ENCODE peak calls at places on chromosomes 12 and 14, in five cellular contexts. One of them, this sample, is unnamed.

GRCh38 chr12:123055281-123055766 is 74.8 kb downstream of the ARL6IP4 start:
- DNase-seq in uterus: no peak
- DNase-seq in OCI-LY7: no peak
- DNase-seq in GM23338: no peak
- DNase-seq in cardiac muscle cell: no peak
- DNase-seq in this sample: no peak

GRCh38 chr12:3732901-3733300 is 20.0 kb downstream of the CRACR2A start:
- DNase-seq in uterus: no peak
- DNase-seq in OCI-LY7: no peak
- DNase-seq in GM23338: peak; percentile 33
- DNase-seq in cardiac muscle cell: no peak
- DNase-seq in this sample: no peak

GRCh38 chr14:64542839-64543207 is 2.3 kb downstream of the HSPA2 start:
- DNase-seq in uterus: no peak
- DNase-seq in OCI-LY7: no peak
- DNase-seq in GM23338: no peak
- DNase-seq in cardiac muscle cell: no peak
- DNase-seq in this sample: no peak

GRCh38 chr14:93132472-93133065 is 16.8 kb upstream of the ITPK1 start:
- DNase-seq in uterus: no peak
- DNase-seq in OCI-LY7: peak; percentile 53
- DNase-seq in GM23338: peak; percentile 62
- DNase-seq in cardiac muscle cell: peak; percentile 53
- DNase-seq in this sample: no peak

GRCh38 chr12:52189376-52190174 is 2.2 kb downstream of the KRT80 start:
- DNase-seq in uterus: no peak
- DNase-seq in OCI-LY7: no peak
- DNase-seq in GM23338: no peak
- DNase-seq in cardiac muscle cell: peak; percentile 73
- DNase-seq in this sample: no peak

GRCh38 chr12:43841253-43841652 is 5.4 kb downstream of the TMEM117 start:
- DNase-seq in uterus: no peak
- DNase-seq in OCI-LY7: no peak
- DNase-seq in GM23338: no peak
- DNase-seq in cardiac muscle cell: peak; percentile 30
- DNase-seq in this sample: no peak

GRCh38 chr12:26953447-26953846 is 15.2 kb downstream of the FGFR1OP2 start:
- DNase-seq in uterus: no peak
- DNase-seq in OCI-LY7: no peak
- DNase-seq in GM23338: no peak
- DNase-seq in cardiac muscle cell: no peak
- DNase-seq in this sample: no peak

GRCh38 chr12:110856517-110856916 is 9.7 kb downstream of the CCDC63 start:
- DNase-seq in uterus: no peak
- DNase-seq in OCI-LY7: no peak
- DNase-seq in GM23338: no peak
- DNase-seq in cardiac muscle cell: no peak
- DNase-seq in this sample: no peak

GRCh38 chr12:51395283-51396230 is 4.4 kb upstream of the GALNT6 start:
- DNase-seq in uterus: no peak
- DNase-seq in OCI-LY7: no peak
- DNase-seq in GM23338: no peak
- DNase-seq in cardiac muscle cell: no peak
- DNase-seq in this sample: no peak

GRCh38 chr12:21819236-21819635 is 44.7 kb upstream of the KCNJ8 start:
- DNase-seq in uterus: no peak
- DNase-seq in OCI-LY7: no peak
- DNase-seq in GM23338: peak; percentile 2
- DNase-seq in cardiac muscle cell: no peak
- DNase-seq in this sample: no peak

GRCh38 chr14:44300911-44301310 is 206.2 kb downstream of the FSCB start:
- DNase-seq in uterus: no peak
- DNase-seq in OCI-LY7: no peak
- DNase-seq in GM23338: no peak
- DNase-seq in cardiac muscle cell: no peak
- DNase-seq in this sample: no peak

GRCh38 chr12:85713368-85713767 is 122.8 kb downstream of the RASSF9 start:
- DNase-seq in uterus: no peak
- DNase-seq in OCI-LY7: no peak
- DNase-seq in GM23338: no peak
- DNase-seq in cardiac muscle cell: peak; percentile 74
- DNase-seq in this sample: no peak

GRCh38 chr12:52681551-52682380 is 1.6 kb upstream of the KRT1 start:
- DNase-seq in uterus: no peak
- DNase-seq in OCI-LY7: no peak
- DNase-seq in GM23338: no peak
- DNase-seq in cardiac muscle cell: no peak
- DNase-seq in this sample: no peak

GRCh38 chr14:92103363-92103762 is 3.0 kb downstream of the ATXN3 start:
- DNase-seq in uterus: no peak
- DNase-seq in OCI-LY7: no peak
- DNase-seq in GM23338: no peak
- DNase-seq in cardiac muscle cell: no peak
- DNase-seq in this sample: no peak

GRCh38 chr14:92108345-92109254 is 2.2 kb upstream of the ATXN3 start:
- DNase-seq in uterus: no peak
- DNase-seq in OCI-LY7: peak; percentile 71
- DNase-seq in GM23338: peak; percentile 84
- DNase-seq in cardiac muscle cell: peak; percentile 10
- DNase-seq in this sample: peak; percentile 27

GRCh38 chr14:92105073-92105844 is 1.1 kb downstream of the ATXN3 start:
- DNase-seq in uterus: no peak
- DNase-seq in OCI-LY7: no peak
- DNase-seq in GM23338: no peak
- DNase-seq in cardiac muscle cell: peak; percentile 54
- DNase-seq in this sample: no peak

GRCh38 chr14:92106095-92106937 is at the start of gene ATXN3:
- DNase-seq in uterus: peak; percentile 95
- DNase-seq in OCI-LY7: peak; percentile 99
- DNase-seq in GM23338: peak; percentile 99
- DNase-seq in cardiac muscle cell: peak; percentile 99
- DNase-seq in this sample: peak; percentile 90

GRCh38 chr14:92105845-92106094 is 612 bp downstream of the ATXN3 start:
- DNase-seq in uterus: peak; percentile 55
- DNase-seq in OCI-LY7: peak; percentile 43
- DNase-seq in GM23338: no peak
- DNase-seq in cardiac muscle cell: no peak
- DNase-seq in this sample: peak; percentile 40
- TF ChIP-seq CTCF in uterus: no peak
- TF ChIP-seq CTCF in OCI-LY7: no peak
- TF ChIP-seq CTCF in GM23338: no peak
- TF ChIP-seq CTCF in cardiac muscle cell: no peak
- TF ChIP-seq CTCF in this sample: no peak

GRCh38 chr12:118714051-118714460 is 267.3 kb upstream of the SRRM4 start:
- DNase-seq in uterus: no peak
- DNase-seq in OCI-LY7: peak; percentile 71
- DNase-seq in GM23338: peak; percentile 93
- DNase-seq in cardiac muscle cell: no peak
- DNase-seq in this sample: peak; percentile 60
- TF ChIP-seq CTCF in uterus: no peak
- TF ChIP-seq CTCF in OCI-LY7: peak; percentile 92
- TF ChIP-seq CTCF in GM23338: peak; percentile 86
- TF ChIP-seq CTCF in cardiac muscle cell: no peak
- TF ChIP-seq CTCF in this sample: peak; percentile 61

DNA sequence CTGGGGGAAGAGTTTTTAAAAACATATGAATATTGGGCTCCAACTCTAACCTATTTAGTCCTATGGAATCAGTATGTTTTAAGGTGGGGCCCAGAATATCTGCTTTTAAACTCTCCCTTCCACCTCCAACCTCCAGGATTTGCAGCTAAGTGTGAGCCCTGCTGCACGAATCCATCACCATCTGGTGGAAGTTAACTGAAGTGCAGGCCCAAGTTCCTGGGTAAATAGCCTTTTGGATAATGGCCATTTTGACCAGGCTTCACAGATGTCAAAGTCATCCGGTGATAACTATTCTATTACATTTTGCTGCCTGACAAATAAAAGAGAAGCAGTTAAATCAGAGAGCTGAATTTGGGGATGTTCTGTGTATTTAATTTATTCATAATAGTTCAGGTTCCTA is 58.1 kb upstream of the RMST start:
- DNase-seq in uterus: no peak
- DNase-seq in OCI-LY7: peak; percentile 51
- DNase-seq in GM23338: peak; percentile 85
- DNase-seq in cardiac muscle cell: peak; percentile 28
- DNase-seq in this sample: peak; percentile 57
- TF ChIP-seq CTCF in uterus: peak; percentile 24
- TF ChIP-seq CTCF in OCI-LY7: peak; percentile 87
- TF ChIP-seq CTCF in GM23338: peak; percentile 95
- TF ChIP-seq CTCF in cardiac muscle cell: peak; percentile 55
- TF ChIP-seq CTCF in this sample: peak; percentile 97

DNA sequence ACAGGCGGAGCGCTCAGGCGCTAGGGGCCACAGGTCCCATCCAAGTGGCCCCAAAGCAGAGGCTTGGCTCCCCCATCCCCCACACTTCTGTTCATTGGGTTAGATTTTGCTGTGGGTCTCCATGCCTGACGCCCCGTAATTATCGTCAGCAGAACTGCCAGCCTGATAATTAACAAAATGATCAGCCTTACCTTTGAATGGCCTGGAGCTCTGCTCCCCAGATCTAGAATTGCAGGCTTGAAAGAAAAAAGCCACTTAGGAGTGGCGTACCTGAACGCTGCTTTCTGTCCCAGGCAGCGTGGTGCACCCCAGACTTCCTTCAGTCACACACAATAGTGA is 28.7 kb upstream of the LRP1-AS start:
- DNase-seq in uterus: no peak
- DNase-seq in OCI-LY7: no peak
- DNase-seq in GM23338: no peak
- DNase-seq in cardiac muscle cell: no peak
- DNase-seq in this sample: no peak
- TF ChIP-seq CTCF in uterus: no peak
- TF ChIP-seq CTCF in OCI-LY7: peak; percentile 52
- TF ChIP-seq CTCF in GM23338: no peak
- TF ChIP-seq CTCF in cardiac muscle cell: no peak
- TF ChIP-seq CTCF in this sample: no peak

DNA sequence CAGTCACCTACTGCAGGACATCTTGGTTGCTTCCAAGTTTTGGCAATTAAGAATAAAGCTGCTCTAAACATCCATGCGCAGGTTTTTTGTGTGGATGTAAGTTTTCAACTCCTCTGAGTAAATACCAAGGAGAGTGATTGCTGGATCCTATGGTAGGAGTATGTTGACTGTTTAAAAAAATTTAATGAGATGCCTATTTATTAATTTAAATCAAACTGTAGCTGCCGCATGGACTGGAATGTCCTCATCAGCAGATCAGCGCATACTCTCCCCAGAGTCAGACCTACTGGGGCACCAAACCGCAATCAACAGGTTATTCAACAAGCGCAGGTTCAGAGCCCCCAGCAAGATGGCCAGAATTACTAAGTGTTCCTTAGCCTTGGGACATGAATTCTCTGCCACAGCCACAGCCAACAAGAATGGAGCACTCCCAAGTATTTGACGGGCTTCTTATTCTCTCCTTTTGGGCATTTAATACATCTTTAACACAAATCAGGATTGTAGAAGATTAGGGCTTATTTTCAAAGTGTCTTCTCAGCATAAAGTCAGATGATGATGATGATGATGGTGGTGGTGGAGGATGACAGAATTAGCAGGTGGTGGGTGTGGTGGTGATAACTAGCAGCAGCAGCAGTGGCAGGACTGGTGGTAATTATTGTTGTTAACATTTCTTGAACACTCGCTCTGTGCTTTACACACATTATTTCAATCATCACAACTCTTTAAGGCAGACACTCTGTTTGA is 170.7 kb downstream of the CHST11 start:
- DNase-seq in uterus: no peak
- DNase-seq in OCI-LY7: no peak
- DNase-seq in GM23338: no peak
- DNase-seq in cardiac muscle cell: no peak
- DNase-seq in this sample: no peak
- TF ChIP-seq CTCF in uterus: no peak
- TF ChIP-seq CTCF in OCI-LY7: no peak
- TF ChIP-seq CTCF in GM23338: no peak
- TF ChIP-seq CTCF in cardiac muscle cell: no peak
- TF ChIP-seq CTCF in this sample: no peak

GRCh38 chr12:121626853-121627623 is 708 bp downstream of the ORAI1 start:
- DNase-seq in uterus: peak; percentile 43
- DNase-seq in OCI-LY7: peak; percentile 83
- DNase-seq in GM23338: peak; percentile 88
- DNase-seq in cardiac muscle cell: peak; percentile 75
- DNase-seq in this sample: peak; percentile 62
- TF ChIP-seq CTCF in uterus: peak; percentile 3
- TF ChIP-seq CTCF in OCI-LY7: peak; percentile 13
- TF ChIP-seq CTCF in GM23338: peak; percentile 27
- TF ChIP-seq CTCF in cardiac muscle cell: no peak
- TF ChIP-seq CTCF in this sample: no peak

DNA sequence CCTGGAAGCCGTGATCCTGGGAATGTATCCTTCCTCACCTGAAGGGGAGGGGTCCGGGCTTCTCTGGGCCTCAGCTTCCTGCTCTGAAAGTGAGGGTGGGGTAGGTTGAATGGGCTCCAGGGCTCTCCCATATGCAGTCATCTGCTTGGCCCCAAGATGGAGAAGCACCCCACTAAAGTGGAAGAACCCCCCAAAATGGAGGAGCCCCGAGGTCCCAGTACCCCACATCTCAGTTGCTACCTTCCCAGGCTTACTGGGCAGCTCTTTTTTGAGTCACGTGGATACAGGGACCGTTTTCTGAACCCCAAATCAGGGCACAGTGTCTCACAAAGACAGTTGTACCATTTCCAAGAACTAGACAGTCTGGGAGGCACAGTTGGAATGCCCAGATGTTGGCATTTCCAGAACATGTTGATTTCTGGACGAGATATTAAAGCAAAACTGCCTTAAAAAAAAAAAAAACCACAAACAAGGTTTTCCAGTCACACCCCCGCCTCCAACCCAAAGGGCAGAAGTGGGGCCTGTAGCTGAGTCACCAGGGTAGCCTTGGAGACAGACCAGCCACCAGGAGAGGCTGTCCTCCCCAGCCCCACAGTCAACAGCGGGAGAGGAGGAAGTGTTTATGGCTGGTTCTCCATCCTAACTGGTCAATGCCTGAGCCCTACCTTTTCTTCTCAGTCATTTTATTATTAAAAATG is 12.1 kb downstream of the VASH1 start:
- DNase-seq in uterus: peak; percentile 78
- DNase-seq in OCI-LY7: no peak
- DNase-seq in GM23338: no peak
- DNase-seq in cardiac muscle cell: peak; percentile 94
- DNase-seq in this sample: no peak
- TF ChIP-seq CTCF in uterus: peak; percentile 15
- TF ChIP-seq CTCF in OCI-LY7: no peak
- TF ChIP-seq CTCF in GM23338: no peak
- TF ChIP-seq CTCF in cardiac muscle cell: peak; percentile 27
- TF ChIP-seq CTCF in this sample: no peak

GRCh38 chr14:27528328-27528727 is 930.5 kb upstream of the NOVA1 start:
- DNase-seq in uterus: no peak
- DNase-seq in OCI-LY7: no peak
- DNase-seq in GM23338: peak; percentile 68
- DNase-seq in cardiac muscle cell: peak; percentile 24
- DNase-seq in this sample: peak; percentile 9
- TF ChIP-seq CTCF in uterus: no peak
- TF ChIP-seq CTCF in OCI-LY7: peak; percentile 47
- TF ChIP-seq CTCF in GM23338: peak; percentile 64
- TF ChIP-seq CTCF in cardiac muscle cell: peak; percentile 30
- TF ChIP-seq CTCF in this sample: peak; percentile 53